ENCODE peak calls at places on chromosomes 3 and 15, in four cellular contexts. D is GM13976, P is cardiac muscle cell, E is GM10248. K is an unnamed sample.
A peak's percentile ranks its signal among the peaks of the same experiment; 100 is the strongest.

GRCh38 chr15:78621810-78622402 is 1.1 kb upstream of the CHRNA3 start:
- DNase-seq in D (no peak), P (no peak), E (no peak), K (no peak)

GRCh38 chr3:107346559-107346958 is 30.7 kb upstream of the CCDC54 start:
- DNase-seq in D (no peak), P (no peak), E (no peak), K (no peak)

GRCh38 chr3:177483182-177483967 is 286.1 kb upstream of the TBL1XR1 start:
- DNase-seq in D (no peak), P (no peak), E (no peak), K (no peak)

GRCh38 chr3:195543642-195544536 is 764 bp upstream of the PPP1R2 start:
- DNase-seq in D (no peak), P (no peak), E (no peak), K (peak; percentile 44)

GRCh38 chr15:66619152-66619903 is 53.5 kb upstream of the LCTL start:
- DNase-seq in D (peak; percentile 83), P (peak; percentile 88), E (peak; percentile 78), K (peak; percentile 84)

GRCh38 chr3:149968216-149968615 is 2.5 kb downstream of the PFN2 start:
- DNase-seq in D (no peak), P (peak; percentile 2), E (no peak), K (no peak)

GRCh38 chr15:33963831-33964664 is 4.2 kb upstream of the CHRM5 start:
- DNase-seq in D (peak; percentile 53), P (peak; percentile 58), E (peak; percentile 48), K (no peak)

GRCh38 chr3:70506775-70507174 is 194.3 kb upstream of the MDFIC2 start:
- DNase-seq in D (no peak), P (no peak), E (no peak), K (no peak)

GRCh38 chr3:130948374-130948773 is 54.5 kb downstream of the ATP2C1 start:
- DNase-seq in D (no peak), P (no peak), E (no peak), K (no peak)

GRCh38 chr15:74776851-74777768 is 4.8 kb upstream of the CSK start:
- DNase-seq in D (peak; percentile 83), P (peak; percentile 86), E (peak; percentile 83), K (no peak)

GRCh38 chr15:67142142-67143092 is 77.0 kb downstream of the SMAD3 start:
- DNase-seq in D (no peak), P (peak; percentile 84), E (no peak), K (no peak)

GRCh38 chr3:58173029-58173669 is 37.6 kb downstream of the DNASE1L3 start:
- DNase-seq in D (no peak), P (no peak), E (no peak), K (no peak)

GRCh38 chr3:195556390-195556789 is 13.3 kb upstream of the PPP1R2 start:
- DNase-seq in D (no peak), P (peak; percentile 47), E (no peak), K (no peak)

GRCh38 chr3:138687236-138687635 is 78.7 kb downstream of the FAIM start:
- DNase-seq in D (no peak), P (no peak), E (no peak), K (no peak)

GRCh38 chr3:50204804-50205718 is at the start of gene SLC38A3:
- DNase-seq in D (no peak), P (peak; percentile 85), E (no peak), K (peak; percentile 82)

GRCh38 chr15:38895326-38896282 is 331.0 kb upstream of the RASGRP1 start:
- DNase-seq in D (no peak), P (no peak), E (no peak), K (no peak)

GRCh38 chr15:90603893-90604292 is 74.2 kb downstream of the CRTC3 start:
- DNase-seq in D (no peak), P (no peak), E (no peak), K (no peak)

GRCh38 chr3:61903931-61904657 is 342.7 kb downstream of the PTPRG start:
- DNase-seq in D (no peak), P (peak; percentile 48), E (no peak), K (peak; percentile 16)

GRCh38 chr3:43997788-43998373 is 243.8 kb upstream of the TOPAZ1 start:
- DNase-seq in D (peak; percentile 51), P (peak; percentile 19), E (no peak), K (peak; percentile 31)

GRCh38 chr15:88894348-88894818 is 961 bp downstream of the HAPLN3 start:
- DNase-seq in D (peak; percentile 81), P (peak; percentile 78), E (peak; percentile 74), K (peak; percentile 80)

GRCh38 chr3:187567026-187567425 is 103.2 kb downstream of the SST start:
- DNase-seq in D (no peak), P (no peak), E (no peak), K (no peak)

GRCh38 chr3:141372656-141373055 is 4.4 kb downstream of the ZBTB38 start:
- DNase-seq in D (no peak), P (no peak), E (no peak), K (no peak)

GRCh38 chr3:158909870-158910269 is 108.0 kb downstream of the MFSD1 start:
- DNase-seq in D (no peak), P (no peak), E (no peak), K (no peak)

GRCh38 chr15:87626835-87627234 is 629.7 kb downstream of the NTRK3 start:
- DNase-seq in D (no peak), P (no peak), E (no peak), K (no peak)

GRCh38 chr15:47349179-47349578 is 368.1 kb upstream of the SEMA6D start:
- DNase-seq in D (no peak), P (no peak), E (no peak), K (no peak)

GRCh38 chr3:30689202-30689641 is 82.8 kb downstream of the TGFBR2 start:
- DNase-seq in D (no peak), P (no peak), E (no peak), K (no peak)

GRCh38 chr15:101521563-101521962 is 32.1 kb upstream of the PCSK6 start:
- DNase-seq in D (peak; percentile 8), P (no peak), E (no peak), K (no peak)

GRCh38 chr3:13841826-13842225 is 38.0 kb downstream of the WNT7A start:
- DNase-seq in D (no peak), P (no peak), E (no peak), K (no peak)

GRCh38 chr3:177451940-177452484 is 254.7 kb upstream of the TBL1XR1 start:
- DNase-seq in D (no peak), P (no peak), E (no peak), K (no peak)

GRCh38 chr3:181336597-181336996 is 347.1 kb upstream of the DNAJC19 start:
- DNase-seq in D (no peak), P (peak; percentile 12), E (no peak), K (no peak)

GRCh38 chr3:185824051-185824466 is 783 bp downstream of the IGF2BP2 start:
- DNase-seq in D (peak; percentile 51), P (peak; percentile 52), E (peak; percentile 32), K (peak; percentile 53)

GRCh38 chr15:58724471-58724870 is 25.0 kb downstream of the ADAM10 start:
- DNase-seq in D (peak; percentile 65), P (peak; percentile 61), E (peak; percentile 69), K (no peak)
- TF ChIP-seq CTCF in D (no peak), P (no peak), E (no peak), K (no peak)

GRCh38 chr3:64278631-64279030 is 53.4 kb upstream of the PRICKLE2 start:
- DNase-seq in D (no peak), P (no peak), E (no peak), K (no peak)
- TF ChIP-seq CTCF in D (no peak), P (no peak), E (no peak), K (no peak)

GRCh38 chr3:36992806-36993325 is at the start of gene EPM2AIP1:
- DNase-seq in D (peak; percentile 96), P (peak; percentile 99), E (peak; percentile 96), K (peak; percentile 80)
- TF ChIP-seq CTCF in D (peak; percentile 24), P (no peak), E (peak; percentile 18), K (peak; percentile 14)

GRCh38 chr3:173737167-173737808 is 339.7 kb downstream of the NLGN1 start:
- DNase-seq in D (no peak), P (no peak), E (no peak), K (no peak)

GRCh38 chr3:173732237-173732636 is 334.7 kb downstream of the NLGN1 start:
- DNase-seq in D (no peak), P (no peak), E (no peak), K (no peak)

GRCh38 chr3:173730391-173730790 is 332.8 kb downstream of the NLGN1 start:
- DNase-seq in D (no peak), P (no peak), E (no peak), K (no peak)

DNA sequence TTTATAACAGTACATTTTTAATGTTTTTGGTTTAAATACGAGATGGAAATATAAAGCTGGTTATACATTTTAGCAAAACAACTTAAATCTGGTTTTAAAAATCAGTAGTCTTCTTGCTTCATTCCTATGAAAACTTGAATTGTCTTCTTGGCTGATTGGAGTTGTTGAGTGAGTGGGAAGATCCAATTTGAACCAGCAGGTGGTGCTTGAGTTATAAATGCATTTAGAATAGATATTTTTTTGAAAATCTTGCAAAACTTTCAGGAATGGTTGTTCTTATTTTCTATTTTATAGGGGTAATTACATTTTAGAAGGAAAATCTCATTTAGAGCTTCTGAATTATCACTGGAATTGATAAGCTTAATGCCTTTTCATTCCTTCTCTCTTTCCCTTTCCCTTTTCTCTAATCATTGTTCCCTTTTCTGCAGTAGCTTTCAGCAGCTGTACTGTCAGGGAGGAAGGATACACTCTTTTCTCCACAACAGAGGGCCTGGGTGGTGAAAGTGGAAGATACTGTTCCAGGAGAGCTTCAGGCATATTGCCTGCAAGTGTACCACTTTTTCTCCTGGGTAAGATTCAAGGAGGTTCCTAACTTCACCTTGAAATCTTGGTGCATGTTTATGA is 335.6 kb downstream of the NLGN1 start:
- DNase-seq in D (no peak), P (peak; percentile 18), E (no peak), K (no peak)
- TF ChIP-seq CTCF in D (no peak), P (peak; percentile 57), E (peak; percentile 2), K (peak; percentile 42)